ENCODE peak calls at places on chromosomes 12 and 14, in six cellular contexts. Y is upper lobe of right lung; L is stimulated activated CD4-positive, alpha-beta T cell treated with anti-CD3 and anti-CD28 coated beads, TNF-alpha, amount 100 ng/mL, for 24 hours; R is pancreas; A is cardiac fibroblast; F is stimulated activated CD8-positive, alpha-beta memory T cell treated with anti-CD3 and anti-CD28 coated beads, Interleukin-7, amount 100 ng/mL, for 24 hours. Q is an unnamed sample.

GRCh38 chr14:97655169-97655948 is 858.2 kb downstream of the VRK1 start:
- DNase-seq in A (no peak), Y (no peak), F (no peak), L (no peak), R (no peak), Q (no peak)

GRCh38 chr12:75712223-75712622 is 200.8 kb upstream of the KRR1 start:
- DNase-seq in L (no peak), F (no peak), R (no peak), A (no peak), Y (no peak), Q (no peak)

GRCh38 chr12:14928946-14929345 is 9.4 kb downstream of the ERP27 start:
- DNase-seq in R (peak; percentile 53), F (no peak), A (no peak), L (no peak), Y (no peak), Q (no peak)

GRCh38 chr14:56874375-56874774 is 64.1 kb upstream of the OTX2 start:
- DNase-seq in F (no peak), A (no peak), R (peak; percentile 44), Y (no peak), L (no peak), Q (no peak)

GRCh38 chr12:61758661-61759060 is 501.5 kb upstream of the USP15 start:
- DNase-seq in Y (no peak), R (no peak), F (no peak), L (no peak), A (no peak), Q (no peak)

GRCh38 chr12:54294152-54294913 is 6.5 kb downstream of the NFE2 start:
- DNase-seq in A (peak; percentile 49), F (no peak), Y (peak; percentile 85), L (no peak), R (peak; percentile 72), Q (peak; percentile 94)

GRCh38 chr14:45785240-45785639 is 532.2 kb upstream of the MIS18BP1 start:
- DNase-seq in A (no peak), R (no peak), F (no peak), Y (no peak), L (no peak), Q (no peak)

GRCh38 chr12:98838282-98838681 is 193.2 kb downstream of the APAF1 start:
- DNase-seq in R (no peak), A (no peak), L (no peak), F (no peak), Y (no peak), Q (no peak)

GRCh38 chr14:32044454-32044853 is 32.6 kb upstream of the ARHGAP5 start:
- DNase-seq in R (no peak), Y (no peak), A (no peak), F (no peak), L (no peak), Q (no peak)

GRCh38 chr12:116093915-116094314 is 183.6 kb downstream of the MED13L start:
- DNase-seq in F (no peak), A (peak; percentile 33), L (no peak), Y (no peak), R (no peak), Q (no peak)

GRCh38 chr12:3333583-3333982 is 157.4 kb upstream of the PRMT8 start:
- DNase-seq in L (no peak), A (no peak), F (no peak), R (no peak), Y (no peak), Q (peak; percentile 76)

Q was measured in H1.